ENCODE peak calls at places on chromosome 11, in seven cellular contexts. M is SK-N-SH, G is HepG2, H is GM12878, F is GM12892, Q is K562, A is H1. Y is an unnamed sample.

GRCh38 chr11:133795088-133795487 is 50.2 kb downstream of the SPATA19 start:
- DNase-seq in M (no peak), G (no peak), H (no peak), F (no peak), Q (no peak), A (no peak), Y (no peak)

GRCh38 chr11:61281581-61282250 is 13.4 kb downstream of the VWCE start:
- DNase-seq in M (peak; percentile 93), G (no peak), H (no peak), F (peak; percentile 53), Q (peak; percentile 86), A (peak; percentile 62), Y (peak; percentile 63)

GRCh38 chr11:47533690-47534135 is 19.2 kb downstream of the CELF1 start:
- DNase-seq in M (no peak), G (no peak), H (no peak), F (no peak), Q (no peak), A (no peak), Y (no peak)

GRCh38 chr11:119236490-119236889 is 30.4 kb downstream of the CBL start:
- DNase-seq in M (no peak), G (no peak), H (no peak), F (no peak), Q (no peak), A (no peak), Y (no peak)

GRCh38 chr11:129785383-129786111 is 30.1 kb upstream of the TMEM45B start:
- DNase-seq in M (peak; percentile 11), G (peak; percentile 41), H (no peak), F (no peak), Q (peak; percentile 15), A (no peak), Y (no peak)

GRCh38 chr11:121153472-121153871 is 52.4 kb downstream of the TECTA start:
- DNase-seq in M (peak; percentile 21), G (no peak), H (no peak), F (no peak), Q (no peak), A (no peak), Y (no peak)

GRCh38 chr11:2534131-2534956 is 89.5 kb downstream of the KCNQ1 start:
- DNase-seq in M (no peak), G (no peak), H (no peak), F (no peak), Q (no peak), A (no peak), Y (no peak)

GRCh38 chr11:113137735-113138529 is 176.5 kb upstream of the TTC12 start:
- DNase-seq in M (peak; percentile 56), G (no peak), H (no peak), F (no peak), Q (peak; percentile 1), A (no peak), Y (no peak)

GRCh38 chr11:132742929-132743328 is 789.4 kb downstream of the OPCML start:
- DNase-seq in M (no peak), G (no peak), H (no peak), F (no peak), Q (no peak), A (no peak), Y (no peak)

DNA sequence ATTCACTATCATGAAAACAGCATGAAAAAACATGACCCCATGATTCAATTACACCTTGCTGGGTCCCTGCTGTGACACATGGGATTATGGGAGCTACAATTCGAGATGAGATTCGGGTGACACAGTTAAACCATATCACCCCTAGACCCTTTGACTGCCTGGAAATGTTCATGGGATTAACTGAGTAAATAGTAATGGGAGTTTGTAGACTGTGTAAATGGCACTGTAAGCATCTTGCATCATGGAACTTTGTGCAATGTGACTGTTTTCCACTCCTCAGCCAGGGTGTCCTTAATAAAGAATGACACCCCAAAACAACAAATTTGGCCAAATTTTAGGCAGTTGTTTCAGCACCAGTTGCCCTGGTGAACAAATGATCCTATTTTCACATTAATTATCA is 7.9 kb upstream of the SLC22A25 start:
- DNase-seq in M (no peak), G (peak; percentile 80), H (no peak), F (no peak), Q (no peak), A (no peak), Y (no peak)
- TF ChIP-seq TAF1 in M (no peak), G (no peak), H (no peak), F (no peak), Q (no peak), A (no peak), Y (no peak)

GRCh38 chr11:16924826-16925494 is 89.3 kb downstream of the PLEKHA7 start:
- DNase-seq in M (peak; percentile 55), G (peak; percentile 78), H (no peak), F (no peak), Q (no peak), A (no peak), Y (peak; percentile 30)
- TF ChIP-seq POLR2AphosphoS5 in M (no peak), G (no peak), H (no peak), F (no peak), Q (no peak), A (no peak), Y (no peak)

GRCh38 chr11:92308366-92308765 is 83.7 kb downstream of the FAT3 start:
- DNase-seq in M (no peak), G (no peak), H (no peak), F (no peak), Q (no peak), A (no peak), Y (no peak)

GRCh38 chr11:92316410-92316809 is 91.8 kb downstream of the FAT3 start:
- DNase-seq in M (no peak), G (no peak), H (no peak), F (no peak), Q (no peak), A (no peak), Y (no peak)

GRCh38 chr11:92306966-92307504 is 82.4 kb downstream of the FAT3 start:
- DNase-seq in M (no peak), G (no peak), H (no peak), F (no peak), Q (no peak), A (no peak), Y (no peak)

GRCh38 chr11:92314499-92314898 is 89.9 kb downstream of the FAT3 start:
- DNase-seq in M (no peak), G (no peak), H (no peak), F (no peak), Q (no peak), A (no peak), Y (no peak)

DNA sequence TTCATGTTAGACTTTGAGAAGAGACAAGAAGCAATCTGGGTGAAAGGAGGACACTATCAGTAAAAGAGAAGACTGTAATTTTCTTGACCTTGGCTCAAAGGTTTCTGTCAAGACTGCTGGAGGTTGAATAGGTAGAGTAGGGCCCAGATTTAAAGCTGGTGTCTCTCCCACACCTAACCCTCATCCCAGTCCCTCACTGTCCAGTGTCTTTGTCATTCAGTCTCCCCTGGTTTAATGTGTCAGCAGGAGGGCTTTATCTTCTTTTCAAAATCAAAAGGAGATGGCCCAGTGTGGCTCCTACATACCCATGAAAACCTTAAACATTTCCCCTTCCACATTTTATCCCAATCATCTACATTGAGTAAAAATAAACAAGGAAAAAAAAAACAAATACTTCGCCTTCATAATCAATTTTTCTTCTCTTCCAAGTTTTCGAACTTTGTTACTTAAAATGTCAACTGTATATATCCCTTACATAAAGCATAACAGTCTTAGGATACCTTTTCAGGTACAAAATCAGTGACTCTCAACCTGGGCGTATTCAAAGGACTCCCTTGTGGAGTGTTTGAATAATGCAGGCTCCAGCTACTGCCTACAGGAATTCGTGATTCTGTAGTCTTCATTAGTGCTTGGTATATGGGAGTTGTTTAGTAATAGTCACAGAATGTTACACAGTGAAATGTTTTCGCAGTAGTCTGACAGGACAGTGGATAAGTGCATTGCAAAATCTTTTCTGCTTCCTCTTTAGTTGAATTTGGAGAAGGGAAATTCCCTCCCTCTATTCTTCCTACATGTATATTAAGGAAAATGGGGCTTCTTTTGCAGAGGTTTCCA is 87.2 kb downstream of the FAT3 start:
- DNase-seq in M (no peak), G (no peak), H (no peak), F (no peak), Q (no peak), A (peak; percentile 39), Y (no peak)
- TF ChIP-seq TAF1 in M (no peak), G (no peak), H (no peak), F (no peak), Q (no peak), A (no peak), Y (no peak)

GRCh38 chr11:72687326-72687725 is 13.1 kb upstream of the PDE2A start:
- DNase-seq in M (no peak), G (no peak), H (no peak), F (no peak), Q (no peak), A (no peak), Y (no peak)

GRCh38 chr11:72688929-72689328 is 14.7 kb upstream of the PDE2A start:
- DNase-seq in M (no peak), G (no peak), H (no peak), F (no peak), Q (no peak), A (no peak), Y (no peak)

GRCh38 chr11:72688486-72688885 is 14.3 kb upstream of the PDE2A start:
- DNase-seq in M (no peak), G (no peak), H (no peak), F (no peak), Q (no peak), A (no peak), Y (no peak)

GRCh38 chr11:72685560-72686480 is 11.6 kb upstream of the PDE2A start:
- DNase-seq in M (peak; percentile 66), G (no peak), H (no peak), F (no peak), Q (no peak), A (no peak), Y (no peak)

GRCh38 chr11:72686639-72687215 is 12.5 kb upstream of the PDE2A start:
- DNase-seq in M (no peak), G (no peak), H (no peak), F (no peak), Q (no peak), A (no peak), Y (no peak)
- TF ChIP-seq POLR2AphosphoS5 in M (no peak), G (no peak), H (no peak), F (peak; percentile 19), Q (no peak), A (no peak), Y (no peak)

GRCh38 chr11:7628660-7629059 is 44.6 kb downstream of the CYB5R2 start:
- DNase-seq in M (no peak), G (no peak), H (no peak), F (no peak), Q (no peak), A (no peak), Y (no peak)

GRCh38 chr11:7632211-7632610 is 41.1 kb downstream of the CYB5R2 start:
- DNase-seq in M (no peak), G (no peak), H (no peak), F (no peak), Q (no peak), A (no peak), Y (no peak)

GRCh38 chr11:7635137-7635536 is 38.2 kb downstream of the CYB5R2 start:
- DNase-seq in M (no peak), G (no peak), H (no peak), F (no peak), Q (no peak), A (no peak), Y (no peak)

GRCh38 chr11:7630002-7630401 is 43.3 kb downstream of the CYB5R2 start:
- DNase-seq in M (no peak), G (no peak), H (no peak), F (no peak), Q (no peak), A (no peak), Y (no peak)
- TF ChIP-seq TAF1 in M (no peak), G (no peak), H (no peak), F (no peak), Q (no peak), A (no peak), Y (no peak)

GRCh38 chr11:65575568-65576231 is at the start of gene EHBP1L1:
- DNase-seq in M (peak; percentile 91), G (no peak), H (peak; percentile 70), F (peak; percentile 88), Q (peak; percentile 81), A (no peak), Y (peak; percentile 92)
- TF ChIP-seq POLR2AphosphoS5 in M (no peak), G (no peak), H (peak; percentile 27), F (peak; percentile 77), Q (no peak), A (no peak), Y (no peak)